ENCODE peak calls at places on chromosomes 4 and X, in four cellular contexts. M is K562, B is HCT116, G is SK-N-SH. P is an unnamed sample.

GRCh38 chrX:97330150-97330549 is 446.4 kb downstream of the RPA4 start:
- DNase-seq in G (no peak), B (no peak), M (no peak), P (no peak)

GRCh38 chr4:125085-125820 is 952 bp downstream of the ZNF718 start:
- DNase-seq in B (no peak), G (no peak), M (peak; percentile 32), P (peak; percentile 81)

GRCh38 chr4:146098397-146098796 is 77.1 kb upstream of the LSM6 start:
- DNase-seq in G (no peak), B (no peak), M (no peak), P (no peak)

GRCh38 chrX:64885850-64886249 is 90.4 kb downstream of the ZC4H2 start:
- DNase-seq in G (peak; percentile 21), M (peak; percentile 31), B (peak; percentile 4), P (no peak)

GRCh38 chr4:165905405-165906027 is 32.5 kb downstream of the TLL1 start:
- DNase-seq in G (no peak), M (no peak), B (no peak), P (no peak)

GRCh38 chrX:49947778-49948177 is 25.4 kb downstream of the CLCN5 start:
- DNase-seq in B (no peak), G (no peak), M (no peak), P (no peak)

GRCh38 chrX:155880586-155881157 is 473 bp upstream of the VAMP7 start:
- DNase-seq in B (no peak), G (peak; percentile 23), M (no peak), P (no peak)

GRCh38 chrX:120301960-120302359 is 9.3 kb downstream of the TMEM255A start:
- DNase-seq in M (no peak), B (no peak), G (no peak), P (no peak)

GRCh38 chrX:153922932-153923857 is 2.9 kb downstream of the ARHGAP4 start:
- DNase-seq in M (no peak), G (peak; percentile 90), B (no peak), P (peak; percentile 46)

GRCh38 chrX:130139474-130140201 is 26.0 kb downstream of the AIFM1 start:
- DNase-seq in M (no peak), G (no peak), B (no peak), P (no peak)

GRCh38 chrX:153226344-153227190 is 47.5 kb downstream of the MAGEA1 start:
- DNase-seq in G (no peak), M (peak; percentile 95), B (peak; percentile 67), P (no peak)

GRCh38 chr4:55251896-55252295 is 94.1 kb upstream of the SRD5A3 start:
- DNase-seq in G (no peak), M (no peak), B (no peak), P (no peak)

GRCh38 chr4:12421364-12421763 is 992.7 kb upstream of the HS3ST1 start:
- DNase-seq in M (no peak), G (no peak), B (peak; percentile 23), P (no peak)

GRCh38 chr4:98994474-98995182 is 893 bp upstream of the METAP1 start:
- DNase-seq in B (no peak), G (no peak), M (no peak), P (peak; percentile 8)

GRCh38 chrX:152847281-152847680 is 16.4 kb downstream of the NSDHL start:
- DNase-seq in B (no peak), M (no peak), G (no peak), P (no peak)

GRCh38 chr4:6372649-6373525 is 99.5 kb downstream of the PPP2R2C start:
- DNase-seq in M (peak; percentile 92), B (peak; percentile 54), G (peak; percentile 83), P (peak; percentile 79)

GRCh38 chr4:100366213-100366612 is 151.6 kb downstream of the EMCN start:
- DNase-seq in G (no peak), M (no peak), B (no peak), P (no peak)

GRCh38 chr4:109701566-109702399 is 1.5 kb downstream of the CASP6 start:
- DNase-seq in M (peak; percentile 24), G (no peak), B (no peak), P (peak; percentile 5)

GRCh38 chr4:47837582-47838294 is at the start of gene CORIN:
- DNase-seq in G (no peak), B (no peak), M (no peak), P (no peak)

GRCh38 chr4:107133965-107134364 is 97.9 kb upstream of the DKK2 start:
- DNase-seq in B (no peak), G (no peak), M (no peak), P (no peak)

GRCh38 chr4:109816082-109816442 is 500 bp downstream of the GAR1 start:
- DNase-seq in M (peak; percentile 22), G (no peak), B (no peak), P (no peak)

GRCh38 chr4:133600008-133600407 is 450.9 kb downstream of the PCDH10 start:
- DNase-seq in B (no peak), G (no peak), M (no peak), P (no peak)

GRCh38 chr4:133151681-133152329 is 2.7 kb downstream of the PCDH10 start:
- DNase-seq in B (no peak), M (no peak), G (peak; percentile 44), P (no peak)

GRCh38 chrX:18676470-18676869 is 4.6 kb upstream of the RS1 start:
- DNase-seq in M (peak; percentile 45), B (no peak), G (peak; percentile 41), P (no peak)

GRCh38 chrX:110284159-110284558 is 33.7 kb downstream of the AMMECR1 start:
- DNase-seq in G (no peak), B (no peak), M (no peak), P (no peak)
- TF ChIP-seq JUND in G (peak; percentile 54), B (no peak), M (no peak), P (no peak)

GRCh38 chr4:61149278-61149677 is 50.8 kb upstream of the ADGRL3 start:
- DNase-seq in B (no peak), G (no peak), M (no peak), P (no peak)

DNA sequence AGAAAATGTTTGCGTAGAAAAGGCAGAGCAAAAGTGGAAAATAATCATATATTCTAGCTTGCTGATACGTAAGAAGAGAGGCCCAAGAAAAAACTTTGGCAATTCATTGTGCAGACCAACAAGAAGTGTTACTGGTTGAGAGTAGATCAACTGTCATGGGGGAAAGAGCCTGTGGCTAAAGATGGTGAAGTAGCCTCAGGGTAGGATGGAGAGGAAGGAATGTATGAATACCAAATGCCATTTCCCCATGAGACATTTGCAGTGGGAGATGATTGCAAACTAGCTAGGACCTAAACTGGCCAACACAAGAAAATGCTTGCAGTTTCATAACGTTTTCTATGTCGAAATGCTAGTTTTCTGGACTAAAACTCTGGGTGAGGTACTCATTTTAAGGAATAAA is 47.7 kb upstream of the ADGRL3 start:
- DNase-seq in B (no peak), M (no peak), G (no peak), P (no peak)
- TF ChIP-seq JUND in B (no peak), M (no peak), G (no peak), P (no peak)

DNA sequence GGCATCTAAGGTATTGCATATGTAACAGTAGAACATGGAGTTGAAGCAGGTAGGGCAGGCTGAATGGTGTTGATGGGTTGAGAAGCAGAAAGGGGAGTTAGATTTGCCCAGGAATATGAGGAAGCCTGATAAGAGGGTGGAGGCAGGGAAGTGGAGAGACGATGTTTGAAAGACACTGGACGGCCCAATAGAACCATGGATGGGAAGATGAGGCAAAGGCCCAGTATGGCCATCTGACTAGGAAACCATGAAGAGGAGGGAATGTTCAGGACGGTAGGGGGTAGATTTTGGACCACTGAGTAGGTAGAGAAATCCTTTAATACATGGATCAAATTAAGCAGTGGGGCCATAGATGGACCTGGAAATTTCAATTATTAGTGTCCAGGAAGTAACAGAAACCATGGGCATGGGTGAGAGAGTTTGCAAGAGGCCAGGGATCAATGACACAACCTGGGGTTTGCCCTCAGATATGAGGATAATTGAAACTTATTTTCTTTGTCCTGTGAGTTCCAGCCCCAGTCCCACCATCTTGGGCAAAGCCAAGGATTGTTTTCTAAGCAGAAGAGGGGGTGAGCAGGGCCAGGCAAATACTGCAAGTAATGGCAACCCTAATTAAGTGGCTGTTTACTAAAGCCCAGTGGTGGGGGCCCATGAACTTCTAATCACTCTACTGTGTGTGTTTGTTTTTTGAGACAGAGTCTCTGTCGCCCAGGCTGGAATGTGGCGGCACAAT is 2.5 kb upstream of the USP11 start:
- DNase-seq in B (no peak), G (no peak), M (no peak), P (no peak)
- TF ChIP-seq JUND in B (no peak), G (no peak), M (no peak), P (no peak)

GRCh38 chr4:27790911-27791310 is 930.3 kb downstream of the STIM2 start:
- DNase-seq in B (no peak), G (no peak), M (no peak), P (no peak)
- TF ChIP-seq JUND in B (no peak), G (no peak), M (no peak), P (no peak)